ENCODE peak calls at places on chromosomes 7 and 10, in five cellular contexts. T is LHCN-M2; V is stimulated activated CD4-positive, alpha-beta T cell treated with anti-CD3 and anti-CD28 coated beads, Interleukin-12 subunit alpha, Interleukin-12 subunit beta, amount 100 ng/mL, for 48 hours; E is iris pigment epithelial cell; J is substantia nigra. Q is an unnamed sample.

GRCh38 chr7:159296093-159296681 is 151.5 kb upstream of the VIPR2 start:
- DNase-seq in T (no peak), V (no peak), E (no peak), J (no peak), Q (no peak)

GRCh38 chr10:12774219-12774894 is 227.2 kb downstream of the CCDC3 start:
- DNase-seq in T (no peak), V (no peak), E (no peak), J (no peak), Q (no peak)

GRCh38 chr7:155291045-155291530 is 6.6 kb upstream of the INSIG1 start:
- DNase-seq in T (peak; percentile 87), V (no peak), E (peak; percentile 57), J (no peak), Q (no peak)

GRCh38 chr7:94145602-94146001 is 141.4 kb upstream of the BET1 start:
- DNase-seq in T (peak; percentile 89), V (no peak), E (no peak), J (no peak), Q (no peak)

GRCh38 chr10:44715081-44715480 is 196.1 kb upstream of the TMEM72 start:
- DNase-seq in T (no peak), V (no peak), E (peak; percentile 72), J (no peak), Q (no peak)

GRCh38 chr7:141045842-141046630 is 27.8 kb upstream of the TMEM178B start:
- DNase-seq in T (peak; percentile 71), V (no peak), E (peak; percentile 60), J (no peak), Q (no peak)

GRCh38 chr7:155362380-155363145 is 64.9 kb downstream of the INSIG1 start:
- DNase-seq in T (no peak), V (no peak), E (no peak), J (no peak), Q (no peak)

GRCh38 chr7:98555403-98555802 is 61.7 kb upstream of the NPTX2 start:
- DNase-seq in T (peak; percentile 62), V (no peak), E (no peak), J (no peak), Q (no peak)

GRCh38 chr7:7761340-7761973 is 43.0 kb upstream of the RPA3 start:
- DNase-seq in T (peak; percentile 86), V (no peak), E (peak; percentile 67), J (no peak), Q (peak; percentile 25)

GRCh38 chr10:43231523-43232078 is 35.3 kb downstream of the RASGEF1A start:
- DNase-seq in T (no peak), V (no peak), E (no peak), J (no peak), Q (no peak)

GRCh38 chr7:74272305-74273038 is 16.7 kb upstream of the CLIP2 start:
- DNase-seq in T (peak; percentile 97), V (no peak), E (peak; percentile 86), J (peak; percentile 46), Q (peak; percentile 89)

GRCh38 chr10:76858721-76859120 is 778.9 kb downstream of the KCNMA1 start:
- DNase-seq in T (no peak), V (no peak), E (no peak), J (no peak), Q (no peak)

GRCh38 chr7:138603549-138604324 is 97.4 kb downstream of the SVOPL start:
- DNase-seq in T (peak; percentile 10), V (no peak), E (peak; percentile 8), J (no peak), Q (no peak)

GRCh38 chr7:157690833-157691382 is 354.1 kb downstream of the DNAJB6 start:
- DNase-seq in T (no peak), V (no peak), E (peak; percentile 85), J (peak; percentile 55), Q (no peak)

Q was measured in retinal pigment epithelial cell.